ENCODE peak calls at places on chromosomes 11 and 22, in five cellular contexts. One of them, this sample, is unnamed.

GRCh38 chr11:88292156-88292844 is 45.2 kb downstream of the CTSC start:
- DNase-seq in astrocyte of the spinal cord: peak
- DNase-seq in body of pancreas: peak
- DNase-seq in foreskin keratinocyte: no peak
- DNase-seq in mesothelial cell of epicardium: no peak
- DNase-seq in this sample: no peak

GRCh38 chr11:62708423-62709261 is 1.2 kb downstream of the GNG3 start:
- DNase-seq in mesothelial cell of epicardium: peak
- DNase-seq in body of pancreas: peak
- DNase-seq in astrocyte of the spinal cord: no peak
- DNase-seq in foreskin keratinocyte: no peak
- DNase-seq in this sample: no peak

GRCh38 chr11:6587360-6587953 is 16.0 kb downstream of the RRP8 start:
- DNase-seq in mesothelial cell of epicardium: no peak
- DNase-seq in astrocyte of the spinal cord: no peak
- DNase-seq in foreskin keratinocyte: no peak
- DNase-seq in body of pancreas: peak
- DNase-seq in this sample: no peak

GRCh38 chr22:20552450-20552894 is 45.1 kb downstream of the MED15 start:
- DNase-seq in mesothelial cell of epicardium: no peak
- DNase-seq in astrocyte of the spinal cord: no peak
- DNase-seq in body of pancreas: peak
- DNase-seq in foreskin keratinocyte: no peak
- DNase-seq in this sample: no peak

GRCh38 chr11:60971520-60971919 is at the start of gene CD6:
- DNase-seq in body of pancreas: no peak
- DNase-seq in foreskin keratinocyte: no peak
- DNase-seq in astrocyte of the spinal cord: no peak
- DNase-seq in mesothelial cell of epicardium: no peak
- DNase-seq in this sample: no peak

GRCh38 chr22:42013385-42013784 is 14.8 kb downstream of the WBP2NL start:
- DNase-seq in body of pancreas: no peak
- DNase-seq in foreskin keratinocyte: no peak
- DNase-seq in mesothelial cell of epicardium: no peak
- DNase-seq in astrocyte of the spinal cord: no peak
- DNase-seq in this sample: no peak

GRCh38 chr11:66412110-66412509 is 8.7 kb upstream of the NPAS4 start:
- DNase-seq in foreskin keratinocyte: no peak
- DNase-seq in body of pancreas: no peak
- DNase-seq in astrocyte of the spinal cord: no peak
- DNase-seq in mesothelial cell of epicardium: no peak
- DNase-seq in this sample: no peak

GRCh38 chr11:2788751-2789140 is 89.0 kb upstream of the KCNQ1OT1 start:
- DNase-seq in astrocyte of the spinal cord: no peak
- DNase-seq in mesothelial cell of epicardium: peak
- DNase-seq in body of pancreas: peak
- DNase-seq in foreskin keratinocyte: no peak
- DNase-seq in this sample: peak

GRCh38 chr11:67696998-67697397 is 22.6 kb upstream of the ALDH3B2 start:
- DNase-seq in body of pancreas: no peak
- DNase-seq in foreskin keratinocyte: no peak
- DNase-seq in mesothelial cell of epicardium: no peak
- DNase-seq in astrocyte of the spinal cord: no peak
- DNase-seq in this sample: no peak

GRCh38 chr11:71917646-71918045 is 10.7 kb downstream of the XNDC1N start:
- DNase-seq in mesothelial cell of epicardium: no peak
- DNase-seq in body of pancreas: no peak
- DNase-seq in astrocyte of the spinal cord: no peak
- DNase-seq in foreskin keratinocyte: no peak
- DNase-seq in this sample: no peak

GRCh38 chr11:122145715-122146274 is 29.8 kb upstream of the BLID start:
- DNase-seq in astrocyte of the spinal cord: no peak
- DNase-seq in mesothelial cell of epicardium: no peak
- DNase-seq in body of pancreas: no peak
- DNase-seq in foreskin keratinocyte: peak
- DNase-seq in this sample: no peak

GRCh38 chr11:75868990-75869389 is 54.0 kb downstream of the UVRAG start:
- DNase-seq in mesothelial cell of epicardium: no peak
- DNase-seq in foreskin keratinocyte: no peak
- DNase-seq in astrocyte of the spinal cord: no peak
- DNase-seq in body of pancreas: peak
- DNase-seq in this sample: no peak

GRCh38 chr11:94883878-94884277 is 89.5 kb downstream of the CWC15 start:
- DNase-seq in body of pancreas: no peak
- DNase-seq in astrocyte of the spinal cord: no peak
- DNase-seq in mesothelial cell of epicardium: no peak
- DNase-seq in foreskin keratinocyte: no peak
- DNase-seq in this sample: no peak

GRCh38 chr22:46318576-46318975 is 16.9 kb upstream of the TRMU start:
- DNase-seq in mesothelial cell of epicardium: no peak
- DNase-seq in body of pancreas: no peak
- DNase-seq in foreskin keratinocyte: no peak
- DNase-seq in astrocyte of the spinal cord: no peak
- DNase-seq in this sample: no peak

GRCh38 chr11:14902650-14903350 is 10.8 kb upstream of the CYP2R1 start:
- DNase-seq in foreskin keratinocyte: peak
- DNase-seq in body of pancreas: no peak
- DNase-seq in mesothelial cell of epicardium: no peak
- DNase-seq in astrocyte of the spinal cord: peak
- DNase-seq in this sample: no peak

GRCh38 chr22:24201681-24202590 is 20.6 kb downstream of the SUSD2 start:
- DNase-seq in body of pancreas: no peak
- DNase-seq in mesothelial cell of epicardium: no peak
- DNase-seq in foreskin keratinocyte: no peak
- DNase-seq in astrocyte of the spinal cord: no peak
- DNase-seq in this sample: no peak

GRCh38 chr22:42357634-42358296 is 74.4 kb downstream of the NFAM1 start:
- DNase-seq in astrocyte of the spinal cord: no peak
- DNase-seq in foreskin keratinocyte: peak
- DNase-seq in body of pancreas: peak
- DNase-seq in mesothelial cell of epicardium: no peak
- DNase-seq in this sample: no peak

GRCh38 chr11:125375146-125375545 is 120.9 kb downstream of the FEZ1 start:
- DNase-seq in foreskin keratinocyte: no peak
- DNase-seq in body of pancreas: no peak
- DNase-seq in astrocyte of the spinal cord: peak
- DNase-seq in mesothelial cell of epicardium: no peak
- DNase-seq in this sample: no peak

GRCh38 chr22:25232301-25232700 is 12.9 kb downstream of the CRYBB2 start:
- DNase-seq in astrocyte of the spinal cord: no peak
- DNase-seq in foreskin keratinocyte: peak
- DNase-seq in mesothelial cell of epicardium: no peak
- DNase-seq in body of pancreas: no peak
- DNase-seq in this sample: no peak

GRCh38 chr11:130865091-130865771 is 51.0 kb downstream of the SNX19 start:
- DNase-seq in astrocyte of the spinal cord: no peak
- DNase-seq in body of pancreas: no peak
- DNase-seq in mesothelial cell of epicardium: no peak
- DNase-seq in foreskin keratinocyte: no peak
- DNase-seq in this sample: no peak

GRCh38 chr11:44028401-44028800 is 19.4 kb upstream of the ACCSL start:
- DNase-seq in foreskin keratinocyte: no peak
- DNase-seq in astrocyte of the spinal cord: no peak
- DNase-seq in body of pancreas: no peak
- DNase-seq in mesothelial cell of epicardium: peak
- DNase-seq in this sample: no peak

GRCh38 chr11:86955674-86956522 is 703 bp upstream of the FZD4 start:
- DNase-seq in mesothelial cell of epicardium: peak
- DNase-seq in astrocyte of the spinal cord: peak
- DNase-seq in body of pancreas: peak
- DNase-seq in foreskin keratinocyte: peak
- DNase-seq in this sample: peak

GRCh38 chr11:27319065-27319464 is 44.0 kb downstream of the CCDC34 start:
- DNase-seq in foreskin keratinocyte: peak
- DNase-seq in astrocyte of the spinal cord: peak
- DNase-seq in body of pancreas: no peak
- DNase-seq in mesothelial cell of epicardium: no peak
- DNase-seq in this sample: no peak

GRCh38 chr11:102762414-102762813 is 18.0 kb downstream of the MMP10 start:
- DNase-seq in mesothelial cell of epicardium: no peak
- DNase-seq in astrocyte of the spinal cord: peak
- DNase-seq in body of pancreas: no peak
- DNase-seq in foreskin keratinocyte: peak
- DNase-seq in this sample: no peak

GRCh38 chr11:102757823-102758549 is 22.4 kb downstream of the MMP10 start:
- DNase-seq in mesothelial cell of epicardium: no peak
- DNase-seq in astrocyte of the spinal cord: peak
- DNase-seq in foreskin keratinocyte: peak
- DNase-seq in body of pancreas: no peak
- DNase-seq in this sample: no peak

GRCh38 chr11:102763440-102763839 is 17.0 kb downstream of the MMP10 start:
- DNase-seq in astrocyte of the spinal cord: no peak
- DNase-seq in body of pancreas: no peak
- DNase-seq in mesothelial cell of epicardium: no peak
- DNase-seq in foreskin keratinocyte: peak
- DNase-seq in this sample: no peak

GRCh38 chr11:102760355-102761035 is 19.9 kb downstream of the MMP10 start:
- DNase-seq in body of pancreas: no peak
- DNase-seq in mesothelial cell of epicardium: no peak
- DNase-seq in astrocyte of the spinal cord: peak
- DNase-seq in foreskin keratinocyte: peak
- DNase-seq in this sample: no peak

DNA sequence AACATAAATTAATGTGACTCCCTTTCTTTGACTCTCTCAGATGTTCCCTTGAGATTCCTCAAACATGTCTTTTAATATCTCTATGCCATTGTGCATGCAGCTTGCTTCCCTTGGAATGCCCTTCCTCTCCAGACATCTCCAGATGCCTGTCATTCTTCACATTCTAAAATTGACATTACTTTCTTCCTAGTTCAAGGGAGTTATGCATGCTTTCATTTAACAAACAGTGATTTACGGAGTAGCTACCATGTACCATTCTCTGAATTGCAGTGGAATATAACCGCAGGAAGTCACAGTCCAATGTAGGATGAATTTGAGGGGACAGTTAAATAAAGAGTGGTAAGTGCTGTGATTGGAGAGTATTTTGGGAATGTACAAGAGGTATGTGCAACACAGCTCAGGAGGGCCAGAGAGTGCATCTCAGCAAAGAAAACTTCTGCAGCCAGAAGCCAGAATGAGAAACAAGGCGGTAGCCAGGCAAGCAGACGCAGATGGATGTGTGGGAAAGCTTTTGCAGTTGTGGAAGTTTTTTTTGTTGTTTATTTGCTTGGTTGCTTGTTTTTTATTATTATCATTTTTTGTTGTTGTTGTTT is 18.7 kb downstream of the MMP10 start:
- DNase-seq in mesothelial cell of epicardium: no peak
- DNase-seq in foreskin keratinocyte: no peak
- DNase-seq in astrocyte of the spinal cord: peak
- DNase-seq in body of pancreas: no peak
- DNase-seq in this sample: no peak
- TF ChIP-seq CTCF in mesothelial cell of epicardium: no peak
- TF ChIP-seq CTCF in foreskin keratinocyte: no peak
- TF ChIP-seq CTCF in astrocyte of the spinal cord: no peak
- TF ChIP-seq CTCF in body of pancreas: no peak
- TF ChIP-seq CTCF in this sample: no peak

DNA sequence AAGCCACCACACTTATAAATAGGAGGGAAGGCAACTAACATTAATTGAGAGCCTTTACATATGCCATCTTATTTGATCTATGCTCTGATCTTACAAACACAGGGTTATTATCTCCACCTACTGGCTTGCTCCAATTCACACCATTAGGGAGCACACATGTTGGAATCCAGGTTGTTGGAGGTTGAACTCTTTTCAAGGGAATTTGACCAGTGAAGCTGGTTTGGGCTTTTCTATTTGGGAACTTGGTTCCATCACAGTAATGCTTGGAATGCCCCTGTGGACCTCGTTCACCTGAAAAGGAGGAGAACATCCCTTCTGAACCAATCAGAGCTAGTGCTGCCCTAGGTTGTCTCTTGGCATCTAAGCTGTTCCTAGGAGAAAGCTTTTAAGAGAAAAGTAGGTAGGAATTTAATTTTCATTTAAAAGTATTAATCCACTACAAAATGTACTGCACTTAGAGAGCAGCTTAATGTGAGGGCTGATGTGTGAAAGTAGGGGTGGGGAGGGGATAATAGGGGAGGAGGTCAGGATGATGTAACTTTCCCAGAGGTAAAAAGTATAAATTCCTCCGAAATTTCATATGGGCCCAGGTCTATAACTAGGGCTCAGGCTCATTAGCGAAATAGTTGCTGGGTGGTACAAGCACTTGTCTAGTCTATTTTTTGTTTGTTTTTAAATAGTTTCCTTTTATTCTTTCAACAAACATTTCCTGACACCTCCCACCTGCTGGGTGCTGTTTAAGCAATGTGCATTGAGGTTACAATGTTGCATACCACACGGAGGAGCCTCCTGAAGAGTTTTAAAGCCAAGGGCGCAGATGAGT is 7.6 kb upstream of the MICAL2 start:
- DNase-seq in mesothelial cell of epicardium: no peak
- DNase-seq in foreskin keratinocyte: no peak
- DNase-seq in astrocyte of the spinal cord: no peak
- DNase-seq in body of pancreas: no peak
- DNase-seq in this sample: no peak
- TF ChIP-seq CTCF in mesothelial cell of epicardium: no peak
- TF ChIP-seq CTCF in foreskin keratinocyte: peak
- TF ChIP-seq CTCF in astrocyte of the spinal cord: peak
- TF ChIP-seq CTCF in body of pancreas: no peak
- TF ChIP-seq CTCF in this sample: no peak

GRCh38 chr11:133910101-133910500 is 46.7 kb downstream of the IGSF9B start:
- DNase-seq in astrocyte of the spinal cord: no peak
- DNase-seq in foreskin keratinocyte: no peak
- DNase-seq in mesothelial cell of epicardium: no peak
- DNase-seq in body of pancreas: no peak
- DNase-seq in this sample: no peak

GRCh38 chr11:133907841-133908241 is 48.9 kb downstream of the IGSF9B start:
- DNase-seq in body of pancreas: no peak
- DNase-seq in mesothelial cell of epicardium: no peak
- DNase-seq in foreskin keratinocyte: no peak
- DNase-seq in astrocyte of the spinal cord: no peak
- DNase-seq in this sample: no peak

GRCh38 chr11:133913761-133914160 is 43.0 kb downstream of the IGSF9B start:
- DNase-seq in astrocyte of the spinal cord: no peak
- DNase-seq in mesothelial cell of epicardium: no peak
- DNase-seq in body of pancreas: no peak
- DNase-seq in foreskin keratinocyte: no peak
- DNase-seq in this sample: no peak

GRCh38 chr11:133908827-133909226 is 47.9 kb downstream of the IGSF9B start:
- DNase-seq in astrocyte of the spinal cord: no peak
- DNase-seq in body of pancreas: no peak
- DNase-seq in foreskin keratinocyte: no peak
- DNase-seq in mesothelial cell of epicardium: no peak
- DNase-seq in this sample: no peak

DNA sequence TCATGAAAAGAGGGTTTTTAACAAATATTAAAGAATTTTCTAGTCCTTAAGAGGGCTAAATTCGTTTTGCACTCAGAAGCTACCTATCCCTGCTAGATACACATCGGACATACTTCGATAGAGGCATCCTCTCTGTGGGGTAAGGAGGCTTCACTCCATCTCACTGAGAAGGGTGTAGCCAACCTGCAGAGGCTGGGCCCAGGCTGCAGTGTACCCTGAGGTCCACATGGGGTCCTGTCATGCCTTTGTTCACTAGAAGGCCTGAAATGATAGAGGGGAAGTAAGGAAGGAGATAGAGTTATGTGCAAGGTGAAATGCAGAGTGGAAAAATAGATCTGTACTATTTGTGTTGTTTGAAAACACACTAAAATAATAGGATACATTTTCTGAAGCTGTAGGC is 45.6 kb downstream of the IGSF9B start:
- DNase-seq in foreskin keratinocyte: no peak
- DNase-seq in body of pancreas: no peak
- DNase-seq in mesothelial cell of epicardium: no peak
- DNase-seq in astrocyte of the spinal cord: no peak
- DNase-seq in this sample: no peak
- TF ChIP-seq CTCF in foreskin keratinocyte: no peak
- TF ChIP-seq CTCF in body of pancreas: no peak
- TF ChIP-seq CTCF in mesothelial cell of epicardium: peak
- TF ChIP-seq CTCF in astrocyte of the spinal cord: no peak
- TF ChIP-seq CTCF in this sample: peak

GRCh38 chr11:17405232-17406005 is 17.0 kb upstream of the KCNJ11 start:
- DNase-seq in foreskin keratinocyte: no peak
- DNase-seq in astrocyte of the spinal cord: peak
- DNase-seq in body of pancreas: peak
- DNase-seq in mesothelial cell of epicardium: no peak
- DNase-seq in this sample: no peak
- TF ChIP-seq CTCF in foreskin keratinocyte: no peak
- TF ChIP-seq CTCF in astrocyte of the spinal cord: no peak
- TF ChIP-seq CTCF in body of pancreas: peak
- TF ChIP-seq CTCF in mesothelial cell of epicardium: no peak
- TF ChIP-seq CTCF in this sample: no peak